ENCODE peak calls at places on chromosomes 13 and 19, in four cellular contexts. S, J, C and A are unnamed samples.

GRCh38 chr19:44738161-44738535 is 10.4 kb upstream of the BCL3 start:
- DNase-seq in J (no peak), S (no peak), C (no peak), A (no peak)

GRCh38 chr19:33916792-33917191 is 120.1 kb downstream of the KCTD15 start:
- DNase-seq in C (no peak), S (no peak), J (no peak), A (no peak)

GRCh38 chr19:29379257-29379986 is 146.4 kb upstream of the VSTM2B start:
- DNase-seq in C (no peak), J (no peak), S (no peak), A (no peak)

GRCh38 chr13:23753523-23753922 is 135.7 kb downstream of the MIPEP start:
- DNase-seq in S (no peak), J (no peak), C (peak), A (no peak)

GRCh38 chr13:112133489-112134149 is 66.7 kb downstream of the SOX1 start:
- DNase-seq in C (no peak), S (no peak), J (no peak), A (no peak)

GRCh38 chr13:104137416-104137815 is 1071.2 kb upstream of the SLC10A2 start:
- DNase-seq in J (no peak), S (no peak), C (no peak), A (no peak)

GRCh38 chr19:5042556-5042955 is 73.6 kb downstream of the KDM4B start:
- DNase-seq in J (no peak), C (no peak), S (no peak), A (peak)

GRCh38 chr19:35516310-35516709 is 2.9 kb upstream of the DMKN start:
- DNase-seq in S (no peak), C (no peak), J (no peak), A (no peak)

GRCh38 chr19:29672933-29673336 is 7.7 kb downstream of the PLEKHF1 start:
- DNase-seq in J (peak), S (no peak), C (no peak), A (no peak)

GRCh38 chr13:99067160-99067985 is 89.5 kb upstream of the DOCK9 start:
- DNase-seq in S (no peak), C (peak), J (no peak), A (no peak)

GRCh38 chr13:80030491-80030890 is 310.4 kb downstream of the SPRY2 start:
- DNase-seq in J (no peak), C (no peak), S (no peak), A (peak)

GRCh38 chr19:51901860-51902259 is 3.0 kb downstream of the ZNF649 start:
- DNase-seq in C (no peak), J (no peak), S (no peak), A (no peak)

GRCh38 chr19:50050406-50051223 is 24.8 kb downstream of the ZNF473 start:
- DNase-seq in J (peak), C (no peak), S (peak), A (peak)

GRCh38 chr13:112078879-112079526 is 12.1 kb downstream of the SOX1 start:
- DNase-seq in C (no peak), S (no peak), J (no peak), A (peak)

GRCh38 chr19:4115050-4115817 is 8.7 kb downstream of the MAP2K2 start:
- DNase-seq in C (no peak), S (no peak), J (peak), A (no peak)

GRCh38 chr19:22882797-22883196 is 50.7 kb downstream of the ZNF723 start:
- DNase-seq in S (peak), C (peak), J (no peak), A (no peak)

GRCh38 chr13:43240278-43240677 is 216.9 kb downstream of the DNAJC15 start:
- DNase-seq in C (no peak), S (no peak), J (peak), A (no peak)

GRCh38 chr13:78239681-78240080 is 321.1 kb upstream of the EDNRB start:
- DNase-seq in J (no peak), S (no peak), C (no peak), A (no peak)

GRCh38 chr13:51827254-51827653 is 17.7 kb downstream of the TMEM272 start:
- DNase-seq in S (no peak), C (no peak), J (no peak), A (no peak)

GRCh38 chr13:24148414-24149305 is 11.9 kb upstream of the SPATA13 start:
- DNase-seq in C (peak), J (no peak), S (no peak), A (no peak)

DNA sequence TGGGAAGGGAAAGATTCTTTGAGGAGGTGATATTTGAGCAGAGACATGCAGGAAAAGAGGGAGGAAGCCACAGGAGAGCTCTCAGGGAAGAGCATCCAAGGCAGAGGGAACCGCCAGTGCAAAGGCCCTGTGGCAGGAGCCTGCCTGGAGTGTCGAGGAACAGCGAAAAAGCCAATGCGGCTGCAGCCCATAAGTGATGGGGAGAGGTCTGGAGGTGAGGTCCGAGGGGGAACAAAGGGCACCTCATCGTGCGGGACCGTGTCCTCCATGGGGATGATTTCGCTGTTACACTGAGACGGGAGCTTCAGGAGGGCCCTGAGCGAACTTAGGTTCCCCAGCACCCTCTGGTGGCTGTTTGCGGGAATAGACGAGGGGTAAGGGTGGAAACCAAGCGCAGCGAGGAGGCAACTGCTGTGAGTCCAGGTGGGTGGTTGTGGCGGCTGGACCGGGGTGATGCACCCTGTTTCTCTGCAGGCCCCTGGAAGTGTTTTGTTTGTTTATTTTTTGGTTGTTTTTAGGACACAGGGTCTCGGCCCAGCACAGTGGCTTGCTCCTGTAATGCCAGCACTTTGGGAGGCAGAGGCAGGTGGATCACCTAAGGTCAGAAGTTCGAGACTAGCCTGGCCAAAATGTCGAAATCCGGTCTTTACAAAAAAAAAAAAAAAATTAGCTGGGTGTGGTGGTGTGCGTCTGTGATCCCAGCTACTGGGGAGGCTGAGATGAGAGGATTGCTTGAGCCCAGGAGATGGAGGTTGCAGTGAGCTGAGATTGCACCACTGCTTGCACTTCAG is 5.9 kb upstream of the EHD2 start:
- DNase-seq in S (peak), C (peak), J (peak), A (peak)
- TF ChIP-seq ATF3 in S (no peak), C (no peak), J (no peak), A (no peak)

DNA sequence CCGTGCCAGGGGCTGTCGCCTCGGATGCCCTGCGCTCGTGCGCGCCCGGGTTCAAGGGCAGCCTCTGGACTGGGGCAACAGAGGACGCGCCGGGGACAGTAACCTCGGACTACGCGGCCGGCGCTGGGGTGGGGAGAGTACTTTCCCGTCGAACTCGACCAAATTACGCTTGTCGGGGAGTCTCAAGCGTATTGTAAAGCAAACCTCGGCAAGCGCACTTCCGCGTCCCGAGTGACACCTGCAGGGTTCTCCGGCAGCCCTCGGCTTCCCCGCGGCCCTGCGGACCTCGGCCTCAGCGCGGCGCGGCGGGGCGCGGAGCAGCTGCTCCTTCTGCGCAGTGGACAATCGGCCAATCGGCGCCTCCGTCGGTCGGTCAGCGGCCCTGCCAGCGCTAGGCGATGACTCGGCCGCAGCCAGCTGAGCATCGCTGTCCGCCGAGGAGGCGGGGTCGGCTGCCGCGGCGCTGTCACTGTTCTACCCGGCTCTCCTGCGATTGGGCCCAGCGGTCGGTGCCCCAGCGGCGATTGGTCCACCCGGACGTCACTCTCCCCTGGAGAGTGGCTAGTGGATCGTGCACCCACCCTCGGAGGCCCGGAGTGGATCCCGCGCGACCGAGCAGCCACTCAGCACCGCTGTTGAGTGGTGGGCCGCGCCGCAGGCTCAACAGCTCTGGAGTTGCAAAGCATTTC is at the start of gene SLC46A3:
- DNase-seq in S (peak), C (no peak), J (peak), A (peak)
- TF ChIP-seq CREB1 in S (peak), C (no peak), J (peak), A (no peak)

GRCh38 chr19:15935167-15935702 is 906 bp upstream of the CYP4F11 start:
- DNase-seq in J (no peak), S (no peak), C (peak), A (no peak)
- TF ChIP-seq CREM in J (no peak), S (no peak), C (no peak), A (no peak)

GRCh38 chr19:19109601-19110000 is 28.7 kb downstream of the TMEM161A start:
- DNase-seq in C (no peak), J (no peak), S (no peak), A (no peak)
- TF ChIP-seq ATF3 in C (no peak), J (no peak), S (no peak), A (no peak)

GRCh38 chr13:46817081-46817480 is 20.1 kb upstream of the ESD start:
- DNase-seq in C (no peak), S (no peak), J (no peak), A (no peak)
- TF ChIP-seq CREB1 in C (no peak), S (no peak), J (no peak), A (no peak)

DNA sequence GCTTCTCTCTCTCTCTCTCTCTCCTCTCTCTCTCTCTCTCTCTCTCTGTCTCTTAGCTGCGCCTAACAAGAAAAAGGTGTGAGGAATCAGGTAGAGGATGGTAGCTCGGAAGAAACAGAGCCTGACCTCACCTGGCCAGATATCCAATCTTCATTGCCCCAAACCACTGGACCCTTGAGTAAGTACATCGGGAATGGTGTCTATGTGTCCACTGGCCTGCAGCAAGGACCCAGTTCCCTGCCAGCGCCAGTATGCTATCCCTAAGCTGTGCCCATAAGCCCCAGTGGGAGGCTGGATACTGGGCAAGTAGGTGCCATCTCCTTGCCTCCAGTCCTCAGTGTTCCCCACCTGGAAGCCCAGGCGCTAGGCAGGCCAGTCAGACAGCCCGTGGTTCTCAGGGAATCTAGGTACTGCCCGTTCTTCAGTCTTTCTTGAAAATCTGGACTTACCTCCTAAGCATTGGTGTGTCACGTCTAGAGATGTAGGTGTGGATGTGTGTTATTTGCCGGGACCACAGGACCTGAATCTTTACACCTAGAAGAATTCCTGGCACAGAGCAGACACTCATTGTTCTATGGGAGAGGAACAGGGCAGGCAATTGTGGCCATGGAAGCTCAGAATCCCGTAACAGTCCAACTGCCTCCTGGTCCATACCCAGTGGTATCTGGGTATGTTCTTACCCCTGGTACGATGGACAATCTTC is 7.3 kb downstream of the URAD start:
- DNase-seq in C (no peak), S (no peak), J (no peak), A (no peak)
- TF ChIP-seq CREM in C (no peak), S (no peak), J (no peak), A (no peak)